ENCODE peak calls at places on chromosomes 13 and 19, in seven cellular contexts. M is astrocyte, P is endodermal cell, H is IMR-90, G is fibroblast of lung, O is GM23248, B is GM12878. N is an unnamed sample.

GRCh38 chr19:2627319-2627829 is 75.1 kb downstream of the GNG7 start:
- DNase-seq in G (peak; percentile 99), P (no peak), H (peak; percentile 99), B (no peak), O (peak; percentile 100), M (peak; percentile 97), N (peak; percentile 96)

GRCh38 chr13:77305276-77305675 is 21.6 kb downstream of the MYCBP2 start:
- DNase-seq in H (no peak), B (no peak), P (no peak), O (no peak), G (no peak), M (no peak), N (no peak)

GRCh38 chr19:44745386-44745831 is 3.1 kb upstream of the BCL3 start:
- DNase-seq in H (peak; percentile 80), P (peak; percentile 69), B (no peak), O (peak; percentile 87), M (peak; percentile 72), G (peak; percentile 82), N (peak; percentile 30)

GRCh38 chr13:111280666-111281577 is 39.5 kb upstream of the TEX29 start:
- DNase-seq in H (peak; percentile 86), M (peak; percentile 72), G (peak; percentile 77), B (no peak), O (peak; percentile 73), P (no peak), N (no peak)

GRCh38 chr13:109400192-109400591 is 386.2 kb downstream of the IRS2 start:
- DNase-seq in G (peak; percentile 10), M (no peak), P (no peak), H (no peak), B (no peak), O (no peak), N (no peak)

GRCh38 chr13:29857089-29857488 is 6.7 kb upstream of the UBL3 start:
- DNase-seq in M (no peak), P (no peak), B (no peak), O (no peak), G (no peak), H (no peak), N (no peak)

GRCh38 chr19:49890349-49891311 is 6.1 kb downstream of the IL4I1 start:
- DNase-seq in B (no peak), M (no peak), H (no peak), P (peak; percentile 93), G (no peak), O (peak; percentile 31), N (no peak)

GRCh38 chr13:110422913-110423688 is 116.0 kb downstream of the COL4A2 start:
- DNase-seq in H (no peak), P (no peak), B (no peak), M (peak; percentile 60), O (peak; percentile 62), G (peak; percentile 71), N (no peak)

GRCh38 chr19:15551183-15552004 is 43.1 kb downstream of the CYP4F22 start:
- DNase-seq in B (no peak), P (peak; percentile 97), M (no peak), H (no peak), G (no peak), O (peak; percentile 47), N (peak; percentile 51)

GRCh38 chr13:30355405-30355741 is 48.0 kb upstream of the KATNAL1 start:
- DNase-seq in O (no peak), B (no peak), P (peak; percentile 70), M (no peak), H (no peak), G (no peak), N (no peak)

DNA sequence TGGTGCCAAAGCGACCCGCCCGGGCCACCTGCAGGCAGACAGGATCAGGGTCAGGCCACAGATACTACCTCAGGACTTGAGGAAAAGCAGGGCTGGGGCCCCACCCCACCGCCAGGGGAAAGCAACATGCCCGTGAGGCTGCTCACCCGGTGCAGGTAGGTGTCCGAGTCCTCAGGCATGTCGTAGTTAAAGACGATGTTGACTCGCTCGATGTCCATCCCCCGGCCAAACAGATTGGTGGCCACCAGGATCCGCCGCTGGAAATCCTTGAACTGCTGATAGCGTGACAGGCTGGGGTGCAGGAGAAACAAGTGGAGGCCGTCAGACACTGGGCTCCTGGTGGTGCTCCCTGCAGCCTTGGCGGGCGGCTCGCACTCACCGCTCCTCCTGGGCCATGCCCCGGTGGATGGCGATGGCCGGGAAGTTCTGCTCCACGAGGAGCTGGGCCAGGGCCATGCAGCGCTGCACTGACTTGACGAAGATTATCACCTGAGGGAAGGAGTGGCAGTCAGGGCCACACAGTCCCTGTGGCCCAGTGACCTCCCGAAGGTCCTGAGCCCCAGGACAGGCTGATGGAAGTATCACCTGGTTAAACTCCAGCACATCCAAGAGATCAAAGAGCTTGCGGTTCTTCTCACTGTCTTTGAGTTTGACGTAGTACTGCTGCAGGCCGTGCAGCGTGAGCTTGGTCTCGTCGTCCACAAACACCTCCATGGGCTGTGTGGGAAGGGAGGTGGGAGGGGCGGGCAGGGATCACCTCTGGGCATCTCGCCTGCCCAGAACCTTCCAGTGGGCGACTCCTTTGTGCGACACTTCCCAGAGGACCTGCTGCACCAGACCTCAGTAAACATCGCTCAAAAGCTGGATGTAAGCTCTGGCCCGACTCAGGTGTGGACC is 9.7 kb downstream of the DDX39A start:
- DNase-seq in G (no peak), P (no peak), M (no peak), H (no peak), B (no peak), O (no peak), N (no peak)
- H3K9ac ChIP-seq in G (no peak overlapping the region), P (no peak overlapping the region), M (no peak overlapping the region), H (no peak overlapping the region), B (no peak overlapping the region), O (no peak overlapping the region), N (no peak overlapping the region)

DNA sequence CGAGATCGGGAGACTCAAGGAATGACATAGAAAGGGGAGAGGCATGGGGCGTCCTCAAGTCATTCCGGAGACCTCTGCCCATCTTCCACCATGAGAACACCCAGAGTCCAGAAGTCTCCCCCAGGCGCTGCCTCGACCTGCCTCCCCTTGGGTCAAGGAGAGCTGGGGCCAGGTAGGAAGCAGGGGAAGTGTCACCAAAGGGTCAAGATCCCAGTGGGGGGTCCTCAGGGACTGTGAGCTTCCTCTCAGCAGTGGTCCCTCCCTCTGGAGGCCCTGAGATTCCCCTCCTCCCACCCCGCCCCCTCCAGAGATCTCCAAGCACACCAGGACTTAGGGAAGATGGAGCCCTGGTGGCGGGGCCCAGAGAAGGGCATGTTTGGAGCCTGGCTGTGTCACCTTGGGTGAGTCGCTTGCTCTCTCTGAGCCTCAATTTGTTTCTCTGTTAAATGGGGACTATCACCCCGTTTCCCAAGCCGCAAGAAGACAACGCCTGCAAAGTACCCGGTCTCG is 919 bp downstream of the DACT3 start:
- DNase-seq in H (no peak), G (no peak), P (peak; percentile 86), O (peak; percentile 45), M (no peak), B (no peak), N (no peak)
- H3K9ac ChIP-seq in H (peak overlapping the region; percentile 58), G (peak overlapping the region; percentile 1), P (no peak overlapping the region), O (peak overlapping the region; percentile 68), M (peak overlapping the region; percentile 71), B (no peak overlapping the region), N (no peak overlapping the region)

GRCh38 chr19:48629599-48630288 is 7.4 kb downstream of the DBP start:
- DNase-seq in P (peak; percentile 99), G (peak; percentile 73), B (no peak), M (peak; percentile 64), O (peak; percentile 41), H (no peak), N (no peak)

GRCh38 chr19:48629297-48629598 is 7.9 kb downstream of the DBP start:
- DNase-seq in P (no peak), O (no peak), G (no peak), B (no peak), H (no peak), M (no peak), N (no peak)

GRCh38 chr19:48631254-48631653 is 5.9 kb downstream of the DBP start:
- DNase-seq in G (no peak), M (no peak), P (peak; percentile 48), B (no peak), H (no peak), O (no peak), N (no peak)

GRCh38 chr19:48628486-48629296 is 8.5 kb downstream of the DBP start:
- DNase-seq in P (no peak), H (no peak), B (no peak), G (no peak), M (no peak), O (no peak), N (no peak)

DNA sequence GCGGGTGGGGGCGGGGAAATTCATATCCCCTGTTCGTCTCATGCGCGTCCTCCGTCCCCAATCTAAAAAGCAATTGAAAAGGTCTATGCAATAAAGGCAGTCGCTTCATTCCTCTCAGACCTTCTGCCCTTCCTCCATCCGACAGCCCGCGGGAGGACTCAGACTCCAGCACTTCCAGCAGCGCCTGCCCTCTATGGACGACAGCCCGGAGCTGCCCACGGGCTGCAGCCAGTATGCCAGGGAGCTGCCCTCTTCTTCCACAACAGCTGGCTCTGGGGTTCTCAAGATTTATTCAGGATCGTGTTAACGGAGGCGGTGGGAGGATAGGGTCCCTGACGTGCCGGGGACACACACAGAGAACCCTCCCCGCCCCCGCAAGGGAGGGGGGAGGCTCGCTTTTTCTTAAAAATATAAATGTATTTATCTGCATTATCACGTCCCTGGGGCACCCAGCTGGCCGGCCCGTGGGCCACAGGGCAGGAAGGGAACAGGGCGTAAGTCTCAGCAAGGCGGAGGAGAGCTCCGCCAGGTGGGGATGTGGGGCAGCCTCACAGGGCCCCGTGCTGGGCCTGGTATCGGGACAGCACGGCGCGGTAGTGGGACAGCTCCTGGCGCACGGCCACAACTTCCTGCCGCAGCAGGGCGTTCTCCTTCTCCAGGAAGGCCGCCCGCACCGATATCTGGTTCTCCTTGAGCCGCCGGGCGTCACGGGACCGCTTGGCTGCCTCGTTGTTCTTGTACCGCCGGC is 6.7 kb downstream of the DBP start:
- DNase-seq in O (peak; percentile 63), M (no peak), P (peak; percentile 90), B (no peak), G (peak; percentile 58), H (no peak), N (no peak)
- H3K9ac ChIP-seq in O (peak overlapping the region; percentile 20), M (peak overlapping the region; percentile 40), P (peak overlapping the region; percentile 47), B (no peak overlapping the region), G (no peak overlapping the region), H (no peak overlapping the region), N (no peak overlapping the region)

DNA sequence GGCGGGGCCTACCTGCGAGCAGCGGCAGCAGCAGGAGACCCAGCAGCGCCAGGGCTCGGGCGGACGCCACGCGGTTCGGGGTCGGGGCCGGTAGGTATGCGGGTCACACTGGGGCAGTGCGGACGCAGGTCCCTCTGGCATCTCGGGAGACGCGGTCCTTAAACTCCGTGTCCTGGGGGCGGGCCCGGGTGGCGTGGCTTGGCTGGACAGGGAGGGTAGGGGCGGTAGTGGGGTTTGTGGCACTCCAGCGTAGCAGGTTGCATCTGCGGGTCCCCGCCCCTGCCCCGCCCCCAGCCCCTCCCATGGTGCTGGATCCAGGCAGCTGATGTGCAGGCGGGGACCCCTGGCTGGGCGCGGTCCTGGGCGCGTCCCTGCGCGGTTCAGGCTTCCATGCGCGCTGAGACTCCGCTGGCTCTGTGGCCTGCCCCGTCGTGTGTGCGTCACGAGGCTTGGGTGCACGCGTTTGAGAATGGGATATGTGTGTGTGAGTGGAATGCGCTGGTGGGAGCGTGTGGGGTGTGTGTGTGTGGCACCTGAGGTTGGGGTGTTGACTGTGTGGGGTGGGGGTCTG is 96.1 kb downstream of the WTIP start:
- DNase-seq in O (peak; percentile 13), P (peak; percentile 77), B (no peak), H (no peak), M (no peak), G (no peak), N (no peak)
- H3K9ac ChIP-seq in O (no peak overlapping the region), P (no peak overlapping the region), B (no peak overlapping the region), H (no peak overlapping the region), M (no peak overlapping the region), G (no peak overlapping the region), N (no peak overlapping the region)

GRCh38 chr13:106533940-106534843 is 1.3 kb downstream of the EFNB2 start:
- DNase-seq in B (no peak), H (peak; percentile 63), P (peak; percentile 79), M (peak; percentile 74), O (peak; percentile 53), G (peak; percentile 79), N (peak; percentile 56)
- H3K9ac ChIP-seq in B (no peak overlapping the region), H (peak overlapping the region; percentile 72), P (peak overlapping the region; percentile 15), M (peak overlapping the region; percentile 96), O (no peak overlapping the region), G (peak overlapping the region; percentile 66), N (peak overlapping the region; percentile 72)

N was measured in PC-3.